ENCODE peak calls at places on chromosomes 1 and 21, in nine cellular contexts. Q is IMR-90, J is kidney epithelial cell, C is K562, U is neuronal stem cell, F is foreskin fibroblast, K is body of pancreas, S is endodermal cell, E is small intestine. I is an unnamed sample.

GRCh38 chr1:94947453-94947852 is 20.5 kb upstream of the CNN3 start:
- DNase-seq in J (no peak), E (no peak), S (no peak), K (no peak), C (no peak), Q (peak; percentile 90), U (no peak), F (peak; percentile 88), I (no peak)

GRCh38 chr1:41366428-41367101 is 5.3 kb downstream of the FOXO6 start:
- DNase-seq in J (no peak), K (peak; percentile 55), U (no peak), E (peak; percentile 17), S (no peak), C (no peak), F (no peak), Q (no peak), I (peak; percentile 63)

GRCh38 chr1:15422871-15423270 is 13.2 kb downstream of the EFHD2 start:
- DNase-seq in F (no peak), S (no peak), C (no peak), U (no peak), J (no peak), K (peak; percentile 59), Q (no peak), E (no peak), I (no peak)

GRCh38 chr1:3581296-3581695 is 30.0 kb downstream of the MEGF6 start:
- DNase-seq in Q (no peak), C (no peak), K (no peak), F (no peak), S (no peak), J (no peak), U (no peak), E (no peak), I (no peak)

GRCh38 chr1:211260161-211261107 is 1.3 kb downstream of the RCOR3 start:
- DNase-seq in J (no peak), U (peak; percentile 59), E (peak; percentile 83), K (peak; percentile 92), C (peak; percentile 88), F (peak; percentile 85), Q (peak; percentile 61), S (peak; percentile 94), I (peak; percentile 93)

GRCh38 chr1:91851130-91852010 is 34.6 kb downstream of the TGFBR3 start:
- DNase-seq in C (no peak), K (peak; percentile 86), Q (peak; percentile 89), J (no peak), U (no peak), E (peak; percentile 79), S (no peak), F (peak; percentile 96), I (peak; percentile 95)

GRCh38 chr1:29469457-29469856 is 233.1 kb downstream of the PTPRU start:
- DNase-seq in J (no peak), Q (no peak), K (peak; percentile 38), E (no peak), U (no peak), S (peak; percentile 28), F (no peak), C (no peak), I (no peak)

GRCh38 chr1:74107394-74107793 is 90.6 kb downstream of the LRRIQ3 start:
- DNase-seq in F (no peak), E (no peak), K (no peak), C (no peak), U (no peak), S (no peak), Q (no peak), J (no peak), I (no peak)

GRCh38 chr1:3922201-3922725 is 22.2 kb upstream of the C1orf174 start:
- DNase-seq in E (peak; percentile 42), C (peak; percentile 39), U (no peak), F (no peak), K (no peak), Q (no peak), S (no peak), J (no peak), I (no peak)

GRCh38 chr21:18529253-18529652 is 125.7 kb upstream of the TMPRSS15 start:
- DNase-seq in E (peak; percentile 3), J (peak; percentile 76), Q (no peak), S (no peak), C (no peak), K (no peak), U (no peak), F (peak; percentile 23), I (no peak)

GRCh38 chr1:237229333-237229732 is 187.3 kb downstream of the RYR2 start:
- DNase-seq in C (no peak), F (no peak), K (no peak), E (no peak), S (no peak), U (no peak), J (no peak), Q (no peak), I (no peak)

DNA sequence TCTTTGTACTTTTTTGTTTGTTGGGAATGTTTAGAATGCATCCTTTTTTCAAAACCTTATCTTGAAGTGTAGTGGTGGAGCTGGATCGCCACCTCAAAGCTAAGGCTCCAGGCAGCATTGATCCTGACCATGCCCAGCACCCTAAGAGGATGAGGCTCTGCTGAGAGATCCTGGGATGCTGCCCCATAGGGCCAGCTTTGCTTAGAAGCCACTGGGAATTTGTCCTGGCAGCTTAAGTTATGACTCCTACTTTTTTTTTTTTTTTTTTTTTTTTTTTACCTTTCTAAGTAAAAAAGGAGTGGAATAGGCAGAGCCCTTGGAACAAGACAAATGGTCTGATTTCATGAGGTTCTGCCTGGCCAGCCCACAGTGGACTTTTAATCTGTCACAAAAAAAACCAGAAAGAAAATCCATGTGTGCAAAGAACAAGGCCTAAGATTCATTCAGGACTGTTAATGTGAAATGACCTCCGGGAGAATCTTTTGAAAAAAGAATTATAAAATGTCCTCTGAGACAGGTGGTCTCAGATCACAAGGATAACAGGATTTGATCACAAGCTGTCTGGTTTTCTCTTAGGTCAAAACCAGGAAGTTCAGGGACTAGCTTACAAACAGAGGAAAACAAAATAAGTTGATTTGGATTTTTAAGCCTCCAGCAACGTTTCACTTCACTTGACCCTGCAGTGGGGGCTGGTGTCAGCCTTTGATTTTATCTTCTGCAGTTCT is 26.0 kb upstream of the RAP1A start:
- DNase-seq in K (no peak), J (no peak), Q (no peak), F (peak; percentile 18), U (no peak), E (no peak), S (no peak), C (no peak), I (no peak)
- H3K4me3 ChIP-seq in K (no peak overlapping the region), J (no peak overlapping the region), Q (no peak overlapping the region), F (peak overlapping the region; percentile 12), U (no peak overlapping the region), E (no peak overlapping the region), S (no peak overlapping the region), C (no peak overlapping the region), I (no peak overlapping the region)

GRCh38 chr1:214316597-214316996 is 35.6 kb downstream of the SMYD2 start:
- DNase-seq in E (no peak), J (no peak), Q (peak; percentile 41), F (peak; percentile 37), U (no peak), S (peak; percentile 90), C (no peak), K (peak; percentile 50), I (no peak)

GRCh38 chr1:214318356-214318755 is 37.4 kb downstream of the SMYD2 start:
- DNase-seq in U (no peak), F (no peak), Q (no peak), K (no peak), E (no peak), S (peak; percentile 46), C (no peak), J (no peak), I (no peak)

GRCh38 chr1:214318956-214319355 is 38.0 kb downstream of the SMYD2 start:
- DNase-seq in S (no peak), U (no peak), J (no peak), E (no peak), C (no peak), Q (no peak), K (no peak), F (no peak), I (no peak)

GRCh38 chr1:214317300-214317699 is 36.3 kb downstream of the SMYD2 start:
- DNase-seq in F (no peak), S (peak; percentile 81), C (no peak), U (no peak), E (no peak), Q (no peak), J (no peak), K (no peak), I (no peak)

GRCh38 chr1:214317734-214318133 is 36.8 kb downstream of the SMYD2 start:
- DNase-seq in Q (no peak), F (no peak), E (no peak), S (no peak), J (no peak), U (no peak), K (no peak), C (no peak), I (no peak)
- H3K4me3 ChIP-seq in Q (no peak overlapping the region), F (no peak overlapping the region), E (no peak overlapping the region), S (no peak overlapping the region), J (no peak overlapping the region), U (no peak overlapping the region), K (no peak overlapping the region), C (no peak overlapping the region), I (no peak overlapping the region)

GRCh38 chr1:64537942-64538341 is 68.0 kb downstream of the CACHD1 start:
- DNase-seq in C (no peak), F (no peak), E (no peak), U (no peak), S (no peak), Q (no peak), J (no peak), K (peak; percentile 47), I (no peak)

GRCh38 chr1:64538389-64538788 is 68.5 kb downstream of the CACHD1 start:
- DNase-seq in Q (no peak), C (no peak), F (no peak), E (no peak), J (no peak), K (no peak), U (no peak), S (no peak), I (no peak)

GRCh38 chr1:64540265-64540791 is 70.4 kb downstream of the CACHD1 start:
- DNase-seq in S (no peak), J (no peak), F (peak; percentile 78), U (no peak), C (no peak), Q (no peak), E (peak; percentile 40), K (no peak), I (no peak)

GRCh38 chr1:64539279-64539678 is 69.3 kb downstream of the CACHD1 start:
- DNase-seq in J (no peak), K (no peak), U (no peak), Q (no peak), C (no peak), E (no peak), S (no peak), F (no peak), I (no peak)

DNA sequence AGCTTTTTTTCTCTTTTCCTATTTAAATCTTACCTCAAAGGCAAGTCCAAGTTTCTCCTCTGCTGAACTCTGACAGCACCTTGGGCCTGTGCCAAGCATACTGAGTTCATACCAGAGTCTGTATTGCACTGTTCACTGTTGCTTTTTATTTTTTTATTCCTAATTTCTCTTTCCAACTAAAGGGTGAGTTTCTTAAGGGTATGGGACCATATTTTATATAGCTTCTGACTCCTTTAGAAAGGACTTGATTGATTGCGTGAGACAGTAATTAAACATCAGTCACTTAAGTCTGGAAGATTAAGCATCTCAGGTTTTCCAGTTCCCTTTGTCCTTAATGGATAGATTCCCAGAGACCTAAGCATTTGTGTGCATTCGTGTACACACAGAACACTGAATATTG is 69.9 kb downstream of the CACHD1 start:
- DNase-seq in K (peak; percentile 90), J (no peak), F (peak; percentile 79), S (no peak), U (no peak), C (no peak), Q (peak; percentile 35), E (peak; percentile 54), I (peak; percentile 85)
- H3K4me3 ChIP-seq in K (no peak overlapping the region), J (no peak overlapping the region), F (peak overlapping the region; percentile 26), S (no peak overlapping the region), U (no peak overlapping the region), C (no peak overlapping the region), Q (no peak overlapping the region), E (no peak overlapping the region), I (no peak overlapping the region)

GRCh38 chr1:81183157-81183952 is 617.4 kb upstream of the ADGRL2 start:
- DNase-seq in Q (no peak), E (no peak), C (no peak), U (no peak), S (no peak), J (no peak), K (no peak), F (no peak), I (no peak)
- H3K4me3 ChIP-seq in Q (no peak overlapping the region), E (no peak overlapping the region), C (no peak overlapping the region), U (no peak overlapping the region), S (no peak overlapping the region), J (no peak overlapping the region), K (no peak overlapping the region), F (no peak overlapping the region), I (no peak overlapping the region)

I was measured in aorta.